ENCODE peak calls at places on chromosomes 16 and 17, in seven cellular contexts. W is left ventricle myocardium inferior, H is lower lobe of right lung, K is esophagus squamous epithelium, F is neural progenitor cell, L is H9, X is adrenal gland. G is an unnamed sample.

GRCh38 chr16:585351-585750 is 4.5 kb upstream of the RAB40C start:
- DNase-seq in H (no peak), F (peak; percentile 56), L (peak; percentile 73), W (no peak), X (peak; percentile 68), K (no peak), G (no peak)

GRCh38 chr17:6789146-6789545 is 13.1 kb downstream of the FBXO39 start:
- DNase-seq in F (no peak), H (no peak), X (no peak), W (no peak), L (no peak), K (no peak), G (no peak)

GRCh38 chr16:71933913-71934696 is 38.8 kb downstream of the IST1 start:
- DNase-seq in W (no peak), L (no peak), X (no peak), K (no peak), H (no peak), F (peak; percentile 61), G (no peak)

GRCh38 chr17:1110844-1111598 is 68.8 kb downstream of the ABR start:
- DNase-seq in X (peak; percentile 66), F (no peak), L (peak; percentile 71), H (peak; percentile 87), W (peak; percentile 68), K (no peak), G (peak; percentile 90)

GRCh38 chr16:48562475-48562874 is 47.5 kb downstream of the N4BP1 start:
- DNase-seq in L (no peak), X (no peak), H (no peak), W (no peak), K (no peak), F (no peak), G (no peak)

GRCh38 chr16:54282923-54283734 is 3.5 kb downstream of the IRX3 start:
- DNase-seq in W (no peak), H (no peak), K (no peak), F (peak; percentile 53), X (no peak), L (peak; percentile 34), G (no peak)

GRCh38 chr17:12545877-12546513 is 119.7 kb upstream of the MYOCD start:
- DNase-seq in K (no peak), W (no peak), F (peak; percentile 68), L (peak; percentile 77), X (peak; percentile 20), H (no peak), G (peak; percentile 31)

GRCh38 chr16:87342504-87342903 is 25.3 kb upstream of the C16orf95 start:
- DNase-seq in X (no peak), W (no peak), F (no peak), K (no peak), H (no peak), L (no peak), G (no peak)

GRCh38 chr17:50976951-50977472 is 110.9 kb upstream of the TOB1 start:
- DNase-seq in W (no peak), X (no peak), K (no peak), H (no peak), F (no peak), L (no peak), G (no peak)

GRCh38 chr16:70399951-70400350 is 38.9 kb downstream of the ST3GAL2 start:
- DNase-seq in X (no peak), W (no peak), F (no peak), L (no peak), H (no peak), K (no peak), G (no peak)

GRCh38 chr16:75263963-75264445 is 12.6 kb upstream of the BCAR1 start:
- DNase-seq in K (no peak), H (peak; percentile 45), W (no peak), L (no peak), X (peak; percentile 94), F (no peak), G (peak; percentile 88)

GRCh38 chr17:76354747-76355310 is 1.1 kb upstream of the PRPSAP1 start:
- DNase-seq in L (no peak), K (no peak), H (peak; percentile 36), X (no peak), F (no peak), W (no peak), G (no peak)

GRCh38 chr17:2337811-2338657 is 733 bp downstream of the SGSM2 start:
- DNase-seq in H (peak; percentile 82), W (peak; percentile 67), L (peak; percentile 70), X (peak; percentile 81), F (peak; percentile 73), K (no peak), G (peak; percentile 61)

GRCh38 chr17:4548061-4548461 is 7.1 kb downstream of the MYBBP1A start:
- DNase-seq in L (peak; percentile 32), X (no peak), F (no peak), K (no peak), H (no peak), W (no peak), G (peak; percentile 62)

GRCh38 chr17:40351185-40352043 is 13.1 kb downstream of the GJD3 start:
- DNase-seq in X (peak; percentile 24), W (no peak), H (no peak), L (no peak), F (peak; percentile 53), K (no peak), G (no peak)

GRCh38 chr16:2008009-2008526 is 1.6 kb downstream of the ZNF598 start:
- DNase-seq in F (no peak), W (peak; percentile 19), X (no peak), H (no peak), K (no peak), L (no peak), G (no peak)

GRCh38 chr16:64724339-64724738 is 397.5 kb downstream of the CDH11 start:
- DNase-seq in W (no peak), H (no peak), X (no peak), L (no peak), F (no peak), K (no peak), G (no peak)

GRCh38 chr17:42673885-42674754 is 2.7 kb downstream of the PLEKHH3 start:
- DNase-seq in W (peak; percentile 77), F (peak; percentile 74), X (peak; percentile 60), H (no peak), L (peak; percentile 89), K (no peak), G (peak; percentile 88)

DNA sequence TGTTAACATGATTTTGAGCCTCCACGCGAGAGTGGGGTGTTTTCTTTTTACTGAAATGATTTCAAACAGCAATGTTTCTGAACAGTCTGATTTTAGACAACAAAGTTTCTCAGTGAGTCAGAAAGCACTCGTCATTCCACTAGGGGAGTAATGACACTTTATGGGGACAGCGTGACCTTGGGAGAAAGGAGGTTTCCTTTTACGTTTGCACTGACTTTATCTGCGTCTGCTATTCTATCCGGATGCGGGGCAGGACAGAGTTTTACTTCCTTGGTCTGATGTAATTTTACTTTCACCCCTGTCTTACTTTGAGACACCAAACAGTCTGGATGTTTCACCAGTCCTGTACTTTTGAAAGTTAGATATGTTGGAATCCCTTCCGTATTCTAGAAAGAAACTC is 20.7 kb downstream of the SLC47A1 start:
- DNase-seq in F (no peak), W (no peak), L (no peak), K (no peak), X (peak; percentile 83), H (no peak), G (no peak)
- TF ChIP-seq CTCF in F (no peak), W (no peak), L (no peak), K (no peak), X (peak; percentile 25), H (no peak), G (peak; percentile 11)

GRCh38 chr16:57316390-57317017 is 32.0 kb upstream of the PLLP start:
- DNase-seq in X (peak; percentile 39), K (no peak), H (no peak), L (no peak), W (no peak), F (no peak), G (peak; percentile 90)
- H3K27ac ChIP-seq in X (peak overlapping the region; percentile 28), K (peak overlapping the region; percentile 61), H (peak overlapping the region; percentile 78), L (no peak overlapping the region), W (peak overlapping the region; percentile 87), F (no peak overlapping the region), G (peak overlapping the region; percentile 87)

DNA sequence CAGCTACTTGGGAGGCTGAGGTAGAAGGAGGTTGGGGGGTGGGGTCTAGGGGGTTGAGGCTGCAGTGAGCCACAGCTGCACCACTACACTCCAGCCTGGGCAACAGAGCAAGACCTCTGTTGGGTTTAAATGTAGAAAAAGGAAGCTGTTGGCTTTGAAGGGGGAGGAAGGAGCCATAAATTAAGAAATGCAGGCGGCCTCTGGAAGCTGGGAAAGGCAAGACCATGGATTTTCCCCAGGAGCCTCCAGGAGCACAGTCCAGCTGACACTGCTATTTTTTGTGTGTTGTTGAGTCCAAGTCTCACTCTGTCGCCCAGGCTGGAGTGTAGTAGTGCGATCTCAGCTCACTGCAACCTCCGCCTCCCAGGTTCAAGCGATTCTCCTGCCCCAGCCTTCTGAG is 15.9 kb downstream of the LITAF start:
- DNase-seq in K (no peak), F (no peak), L (no peak), X (no peak), H (no peak), W (peak; percentile 5), G (no peak)
- H3K4me1 ChIP-seq in K (no peaks in the 10 kb centered on the region), F (peaks cover 5% of the 10 kb centered on the region), L (no peaks in the 10 kb centered on the region), X (no peaks in the 10 kb centered on the region), H (peaks cover 49% of the 10 kb centered on the region), W (peaks cover 22% of the 10 kb centered on the region), G (peaks cover 14% of the 10 kb centered on the region)

GRCh38 chr16:67425046-67425445 is 5.9 kb upstream of the HSD11B2 start:
- DNase-seq in F (no peak), H (no peak), L (no peak), W (no peak), K (no peak), X (no peak), G (no peak)
- TF ChIP-seq CTCF in F (no peak), H (no peak), L (no peak), W (no peak), K (no peak), X (no peak), G (no peak)

DNA sequence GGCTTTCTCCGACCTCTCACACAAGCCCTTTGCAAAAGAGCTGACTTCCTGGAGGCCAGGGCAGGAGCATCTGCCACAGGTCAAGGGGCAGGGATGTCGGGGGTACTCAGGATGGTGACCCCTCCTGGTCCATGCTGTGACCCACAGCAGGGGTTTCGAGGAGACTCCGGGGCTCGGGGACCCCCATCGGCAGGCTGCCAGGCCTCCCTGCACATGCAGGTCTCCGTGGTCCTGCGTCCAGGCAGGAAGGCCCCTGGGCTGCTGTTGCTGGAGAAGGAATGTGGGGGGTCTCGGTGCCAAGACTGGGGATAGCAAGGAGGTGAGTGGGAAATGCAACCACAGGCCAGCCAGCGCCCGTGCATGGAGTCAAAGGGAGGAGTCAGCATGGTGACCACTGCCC is 11.6 kb downstream of the NATD1 start:
- DNase-seq in X (no peak), W (no peak), H (no peak), F (no peak), K (no peak), L (no peak), G (no peak)
- H3K27ac ChIP-seq in X (no peak overlapping the region), W (peak overlapping the region; percentile 85), H (no peak overlapping the region), F (no peak overlapping the region), K (no peak overlapping the region), L (no peak overlapping the region), G (no peak overlapping the region)

G was measured in tibial artery.